ENCODE peak calls at places on chromosomes 16 and 17, in four cellular contexts. U is SK-N-DZ; P is CD8-positive, alpha-beta memory T cell; V is NCI-H748 treated with DMSO at 0.1 percent for 48 hours. O is an unnamed sample.

GRCh38 chr17:64750891-64751677 is 89.0 kb upstream of the SMURF2 start:
- DNase-seq in U (no peak), P (no peak), V (no peak), O (no peak)

GRCh38 chr17:12648498-12648897 is 17.2 kb upstream of the MYOCD start:
- DNase-seq in U (no peak), P (no peak), V (no peak), O (no peak)

GRCh38 chr17:38451030-38451839 is 23.0 kb downstream of the ARHGAP23 start:
- DNase-seq in U (no peak), P (no peak), V (no peak), O (no peak)

GRCh38 chr17:51687887-51688286 is 427.5 kb downstream of the UTP18 start:
- DNase-seq in U (no peak), P (no peak), V (no peak), O (no peak)

GRCh38 chr16:51267676-51268075 is 116.6 kb upstream of the SALL1 start:
- DNase-seq in U (no peak), P (no peak), V (no peak), O (no peak)

GRCh38 chr16:47488051-47488450 is 26.9 kb downstream of the PHKB start:
- DNase-seq in U (no peak), P (no peak), V (no peak), O (no peak)

GRCh38 chr16:8720080-8720966 is 45.9 kb downstream of the ABAT start:
- DNase-seq in U (peak; percentile 96), P (no peak), V (peak; percentile 55), O (no peak)

GRCh38 chr17:78253946-78254672 is 22.7 kb downstream of the TMEM235 start:
- DNase-seq in U (peak; percentile 92), P (peak; percentile 71), V (peak; percentile 46), O (peak; percentile 61)

GRCh38 chr17:76004750-76005262 is 4.2 kb downstream of the CDK3 start:
- DNase-seq in U (no peak), P (no peak), V (no peak), O (no peak)

GRCh38 chr17:37310940-37311339 is 64.8 kb upstream of the C17orf78 start:
- DNase-seq in U (no peak), P (no peak), V (no peak), O (no peak)

GRCh38 chr17:20121359-20122235 is 112.4 kb downstream of the SPECC1 start:
- DNase-seq in U (peak; percentile 58), P (peak; percentile 45), V (peak; percentile 41), O (peak; percentile 33)

GRCh38 chr17:43018932-43019331 is 3.3 kb downstream of the VAT1 start:
- DNase-seq in U (no peak), P (no peak), V (no peak), O (no peak)

GRCh38 chr16:27287051-27287811 is 18.7 kb upstream of the NSMCE1 start:
- DNase-seq in U (no peak), P (no peak), V (no peak), O (no peak)

GRCh38 chr17:15651583-15652110 is 32.1 kb upstream of the FBXW10B start:
- DNase-seq in U (peak; percentile 91), P (no peak), V (peak; percentile 47), O (no peak)

GRCh38 chr16:81738831-81739496 is 40.1 kb upstream of the PLCG2 start:
- DNase-seq in U (no peak), P (no peak), V (no peak), O (no peak)